ENCODE peak calls at places on chromosomes 1 and 21, in six cellular contexts. One of them, this sample, is unnamed. For H3K9me3, the result is how much of the 10 kb centered on the place peaks cover.

GRCh38 chr1:203522237-203522636 is 28.3 kb downstream of the OPTC start:
- DNase-seq in CD4-positive, alpha-beta memory T cell: no peak
- DNase-seq in GM23248: peak
- DNase-seq in breast epithelium: no peak
- DNase-seq in neuronal stem cell: peak
- DNase-seq in CD8-positive, alpha-beta T cell: no peak
- DNase-seq in this sample: no peak

GRCh38 chr1:225999912-226000337 is 782 bp upstream of the SDE2 start:
- DNase-seq in CD8-positive, alpha-beta T cell: no peak
- DNase-seq in GM23248: peak
- DNase-seq in neuronal stem cell: no peak
- DNase-seq in breast epithelium: no peak
- DNase-seq in CD4-positive, alpha-beta memory T cell: peak
- DNase-seq in this sample: peak

GRCh38 chr1:187689137-187689536 is 860.4 kb downstream of the PLA2G4A start:
- DNase-seq in CD4-positive, alpha-beta memory T cell: no peak
- DNase-seq in neuronal stem cell: no peak
- DNase-seq in CD8-positive, alpha-beta T cell: no peak
- DNase-seq in GM23248: peak
- DNase-seq in breast epithelium: no peak
- DNase-seq in this sample: no peak

GRCh38 chr1:37288900-37289299 is 185.5 kb upstream of the ZC3H12A start:
- DNase-seq in CD8-positive, alpha-beta T cell: no peak
- DNase-seq in CD4-positive, alpha-beta memory T cell: no peak
- DNase-seq in breast epithelium: no peak
- DNase-seq in neuronal stem cell: no peak
- DNase-seq in GM23248: no peak
- DNase-seq in this sample: no peak

GRCh38 chr1:30927448-30927847 is 18.9 kb upstream of the SDC3 start:
- DNase-seq in CD8-positive, alpha-beta T cell: no peak
- DNase-seq in GM23248: no peak
- DNase-seq in neuronal stem cell: no peak
- DNase-seq in breast epithelium: no peak
- DNase-seq in CD4-positive, alpha-beta memory T cell: no peak
- DNase-seq in this sample: no peak

GRCh38 chr1:11927866-11928592 is 1.8 kb upstream of the KIAA2013 start:
- DNase-seq in neuronal stem cell: no peak
- DNase-seq in GM23248: peak
- DNase-seq in CD8-positive, alpha-beta T cell: no peak
- DNase-seq in breast epithelium: peak
- DNase-seq in CD4-positive, alpha-beta memory T cell: no peak
- DNase-seq in this sample: no peak

GRCh38 chr1:19203440-19203839 is 6.6 kb downstream of the UBR4 start:
- DNase-seq in breast epithelium: peak
- DNase-seq in GM23248: peak
- DNase-seq in CD8-positive, alpha-beta T cell: no peak
- DNase-seq in CD4-positive, alpha-beta memory T cell: no peak
- DNase-seq in neuronal stem cell: no peak
- DNase-seq in this sample: peak

GRCh38 chr21:39666026-39666425 is 53.3 kb downstream of the B3GALT5 start:
- DNase-seq in neuronal stem cell: no peak
- DNase-seq in breast epithelium: no peak
- DNase-seq in GM23248: no peak
- DNase-seq in CD4-positive, alpha-beta memory T cell: no peak
- DNase-seq in CD8-positive, alpha-beta T cell: no peak
- DNase-seq in this sample: no peak

GRCh38 chr1:210292276-210292851 is 36.3 kb upstream of the HHAT start:
- DNase-seq in CD4-positive, alpha-beta memory T cell: peak
- DNase-seq in neuronal stem cell: peak
- DNase-seq in GM23248: peak
- DNase-seq in CD8-positive, alpha-beta T cell: peak
- DNase-seq in breast epithelium: peak
- DNase-seq in this sample: no peak

GRCh38 chr1:172388490-172388889 is 32.0 kb upstream of the C1orf105 start:
- DNase-seq in CD8-positive, alpha-beta T cell: no peak
- DNase-seq in CD4-positive, alpha-beta memory T cell: no peak
- DNase-seq in GM23248: no peak
- DNase-seq in neuronal stem cell: no peak
- DNase-seq in breast epithelium: no peak
- DNase-seq in this sample: no peak

GRCh38 chr1:97270508-97271307 is 549.1 kb downstream of the PTBP2 start:
- DNase-seq in CD8-positive, alpha-beta T cell: no peak
- DNase-seq in GM23248: no peak
- DNase-seq in breast epithelium: no peak
- DNase-seq in neuronal stem cell: no peak
- DNase-seq in CD4-positive, alpha-beta memory T cell: no peak
- DNase-seq in this sample: peak

GRCh38 chr1:29121951-29122661 is 1.6 kb downstream of the TMEM200B start:
- DNase-seq in breast epithelium: no peak
- DNase-seq in CD8-positive, alpha-beta T cell: peak
- DNase-seq in CD4-positive, alpha-beta memory T cell: peak
- DNase-seq in GM23248: peak
- DNase-seq in neuronal stem cell: peak
- DNase-seq in this sample: peak

GRCh38 chr1:158035976-158036583 is 42.6 kb downstream of the KIRREL1 start:
- DNase-seq in GM23248: peak
- DNase-seq in CD4-positive, alpha-beta memory T cell: no peak
- DNase-seq in breast epithelium: no peak
- DNase-seq in CD8-positive, alpha-beta T cell: no peak
- DNase-seq in neuronal stem cell: no peak
- DNase-seq in this sample: peak

GRCh38 chr1:112540395-112540794 is 31.6 kb downstream of the WNT2B start:
- DNase-seq in CD4-positive, alpha-beta memory T cell: no peak
- DNase-seq in GM23248: peak
- DNase-seq in breast epithelium: no peak
- DNase-seq in CD8-positive, alpha-beta T cell: no peak
- DNase-seq in neuronal stem cell: no peak
- DNase-seq in this sample: no peak

GRCh38 chr1:248229360-248229908 is 1.8 kb upstream of the OR2M4 start:
- DNase-seq in CD8-positive, alpha-beta T cell: no peak
- DNase-seq in CD4-positive, alpha-beta memory T cell: no peak
- DNase-seq in neuronal stem cell: no peak
- DNase-seq in breast epithelium: no peak
- DNase-seq in GM23248: no peak
- DNase-seq in this sample: no peak

GRCh38 chr1:62229468-62229867 is 34.8 kb downstream of the L1TD1 start:
- DNase-seq in GM23248: no peak
- DNase-seq in neuronal stem cell: no peak
- DNase-seq in CD8-positive, alpha-beta T cell: no peak
- DNase-seq in CD4-positive, alpha-beta memory T cell: no peak
- DNase-seq in breast epithelium: no peak
- DNase-seq in this sample: no peak

GRCh38 chr1:235047331-235047871 is 81.2 kb downstream of the TOMM20 start:
- DNase-seq in CD8-positive, alpha-beta T cell: no peak
- DNase-seq in breast epithelium: no peak
- DNase-seq in GM23248: no peak
- DNase-seq in CD4-positive, alpha-beta memory T cell: no peak
- DNase-seq in neuronal stem cell: no peak
- DNase-seq in this sample: no peak

GRCh38 chr1:222043444-222044292 is 301.8 kb upstream of the DUSP10 start:
- DNase-seq in CD8-positive, alpha-beta T cell: no peak
- DNase-seq in breast epithelium: no peak
- DNase-seq in neuronal stem cell: no peak
- DNase-seq in CD4-positive, alpha-beta memory T cell: no peak
- DNase-seq in GM23248: peak
- DNase-seq in this sample: no peak

GRCh38 chr1:213571419-213571818 is 416.4 kb upstream of the PROX1 start:
- DNase-seq in GM23248: no peak
- DNase-seq in neuronal stem cell: no peak
- DNase-seq in CD4-positive, alpha-beta memory T cell: no peak
- DNase-seq in breast epithelium: no peak
- DNase-seq in CD8-positive, alpha-beta T cell: no peak
- DNase-seq in this sample: no peak

GRCh38 chr1:234597894-234598293 is 12.1 kb downstream of the IRF2BP2 start:
- DNase-seq in breast epithelium: no peak
- DNase-seq in GM23248: peak
- DNase-seq in neuronal stem cell: no peak
- DNase-seq in CD8-positive, alpha-beta T cell: peak
- DNase-seq in CD4-positive, alpha-beta memory T cell: peak
- DNase-seq in this sample: peak

GRCh38 chr1:234848972-234849641 is 239.1 kb upstream of the IRF2BP2 start:
- DNase-seq in CD4-positive, alpha-beta memory T cell: no peak
- DNase-seq in CD8-positive, alpha-beta T cell: no peak
- DNase-seq in neuronal stem cell: no peak
- DNase-seq in GM23248: peak
- DNase-seq in breast epithelium: no peak
- DNase-seq in this sample: no peak

GRCh38 chr1:91781371-91781825 is 104.6 kb downstream of the TGFBR3 start:
- DNase-seq in GM23248: peak
- DNase-seq in CD8-positive, alpha-beta T cell: no peak
- DNase-seq in CD4-positive, alpha-beta memory T cell: no peak
- DNase-seq in breast epithelium: no peak
- DNase-seq in neuronal stem cell: no peak
- DNase-seq in this sample: no peak

GRCh38 chr1:150995896-150996295 is 10.8 kb downstream of the MINDY1 start:
- DNase-seq in neuronal stem cell: no peak
- DNase-seq in GM23248: peak
- DNase-seq in breast epithelium: no peak
- DNase-seq in CD8-positive, alpha-beta T cell: peak
- DNase-seq in CD4-positive, alpha-beta memory T cell: peak
- DNase-seq in this sample: peak

GRCh38 chr1:218480137-218480536 is 135.0 kb downstream of the TGFB2 start:
- DNase-seq in GM23248: peak
- DNase-seq in CD8-positive, alpha-beta T cell: no peak
- DNase-seq in neuronal stem cell: no peak
- DNase-seq in breast epithelium: peak
- DNase-seq in CD4-positive, alpha-beta memory T cell: no peak
- DNase-seq in this sample: no peak

GRCh38 chr1:36523230-36523495 is 40.5 kb upstream of the CSF3R start:
- DNase-seq in CD4-positive, alpha-beta memory T cell: no peak
- DNase-seq in breast epithelium: no peak
- DNase-seq in neuronal stem cell: no peak
- DNase-seq in GM23248: no peak
- DNase-seq in CD8-positive, alpha-beta T cell: no peak
- DNase-seq in this sample: no peak

GRCh38 chr1:112253366-112253765 is 142.6 kb upstream of the CTTNBP2NL start:
- DNase-seq in breast epithelium: no peak
- DNase-seq in GM23248: no peak
- DNase-seq in neuronal stem cell: no peak
- DNase-seq in CD8-positive, alpha-beta T cell: no peak
- DNase-seq in CD4-positive, alpha-beta memory T cell: no peak
- DNase-seq in this sample: no peak

GRCh38 chr1:116680752-116681151 is 13.2 kb upstream of the IGSF3 start:
- DNase-seq in neuronal stem cell: no peak
- DNase-seq in CD8-positive, alpha-beta T cell: no peak
- DNase-seq in CD4-positive, alpha-beta memory T cell: no peak
- DNase-seq in GM23248: no peak
- DNase-seq in breast epithelium: no peak
- DNase-seq in this sample: no peak

GRCh38 chr1:35558374-35559316 is 1.0 kb downstream of the NCDN start:
- DNase-seq in GM23248: peak
- DNase-seq in CD8-positive, alpha-beta T cell: peak
- DNase-seq in CD4-positive, alpha-beta memory T cell: no peak
- DNase-seq in breast epithelium: no peak
- DNase-seq in neuronal stem cell: no peak
- DNase-seq in this sample: no peak

GRCh38 chr1:212962509-212962908 is 12.2 kb downstream of the VASH2 start:
- DNase-seq in CD8-positive, alpha-beta T cell: no peak
- DNase-seq in GM23248: no peak
- DNase-seq in neuronal stem cell: no peak
- DNase-seq in CD4-positive, alpha-beta memory T cell: no peak
- DNase-seq in breast epithelium: no peak
- DNase-seq in this sample: no peak

DNA sequence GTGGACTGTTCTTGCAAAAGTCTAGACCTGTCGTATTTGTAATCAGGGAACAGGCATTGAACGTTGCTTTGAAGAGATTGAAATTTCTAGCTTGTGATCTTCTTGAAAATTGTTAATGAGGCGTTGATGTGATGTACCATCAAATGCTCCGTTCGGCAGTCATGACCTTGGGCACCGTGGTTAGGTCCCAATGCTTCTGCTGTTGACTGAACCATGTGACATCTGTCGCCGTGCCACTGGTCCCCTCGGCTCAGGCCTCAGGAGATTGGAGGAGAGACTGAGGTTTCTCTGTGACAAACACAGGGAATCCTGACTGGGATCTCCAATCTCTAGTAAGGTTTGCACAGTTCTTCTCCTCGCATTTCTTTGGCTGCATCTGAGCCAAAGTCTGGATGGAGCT is 18.1 kb upstream of the KCNAB2 start:
- DNase-seq in CD8-positive, alpha-beta T cell: no peak
- DNase-seq in GM23248: no peak
- DNase-seq in breast epithelium: no peak
- DNase-seq in CD4-positive, alpha-beta memory T cell: peak
- DNase-seq in neuronal stem cell: no peak
- DNase-seq in this sample: no peak
- H3K4me3 ChIP-seq in CD8-positive, alpha-beta T cell: peak
- H3K4me3 ChIP-seq in GM23248: no peak
- H3K4me3 ChIP-seq in breast epithelium: no peak
- H3K4me3 ChIP-seq in CD4-positive, alpha-beta memory T cell: peak
- H3K4me3 ChIP-seq in neuronal stem cell: no peak
- H3K4me3 ChIP-seq in this sample: no peak

GRCh38 chr1:14841951-14842350 is 243.5 kb downstream of the KAZN start:
- DNase-seq in neuronal stem cell: no peak
- DNase-seq in GM23248: no peak
- DNase-seq in CD8-positive, alpha-beta T cell: no peak
- DNase-seq in breast epithelium: no peak
- DNase-seq in CD4-positive, alpha-beta memory T cell: no peak
- DNase-seq in this sample: no peak
- H3K27ac ChIP-seq in neuronal stem cell: no peak
- H3K27ac ChIP-seq in GM23248: no peak
- H3K27ac ChIP-seq in CD8-positive, alpha-beta T cell: no peak
- H3K27ac ChIP-seq in breast epithelium: no peak
- H3K27ac ChIP-seq in CD4-positive, alpha-beta memory T cell: no peak
- H3K27ac ChIP-seq in this sample: no peak

GRCh38 chr1:2861988-2862430 is 60.5 kb upstream of the TTC34 start:
- DNase-seq in neuronal stem cell: no peak
- DNase-seq in breast epithelium: no peak
- DNase-seq in CD8-positive, alpha-beta T cell: no peak
- DNase-seq in CD4-positive, alpha-beta memory T cell: no peak
- DNase-seq in GM23248: no peak
- DNase-seq in this sample: no peak
- H3K9me3 ChIP-seq in neuronal stem cell: under half
- H3K9me3 ChIP-seq in breast epithelium: under half
- H3K9me3 ChIP-seq in CD8-positive, alpha-beta T cell: under half
- H3K9me3 ChIP-seq in CD4-positive, alpha-beta memory T cell: under half
- H3K9me3 ChIP-seq in GM23248: under half
- H3K9me3 ChIP-seq in this sample: under half

GRCh38 chr1:22825790-22826189 is 115.2 kb downstream of the EPHB2 start:
- DNase-seq in CD4-positive, alpha-beta memory T cell: no peak
- DNase-seq in GM23248: no peak
- DNase-seq in neuronal stem cell: no peak
- DNase-seq in breast epithelium: no peak
- DNase-seq in CD8-positive, alpha-beta T cell: no peak
- DNase-seq in this sample: no peak
- H3K4me3 ChIP-seq in CD4-positive, alpha-beta memory T cell: no peak
- H3K4me3 ChIP-seq in GM23248: no peak
- H3K4me3 ChIP-seq in neuronal stem cell: no peak
- H3K4me3 ChIP-seq in breast epithelium: no peak
- H3K4me3 ChIP-seq in CD8-positive, alpha-beta T cell: no peak
- H3K4me3 ChIP-seq in this sample: no peak

This sample was measured in cardiac muscle cell.